ENCODE peak calls at places on chromosomes 3 and 15, in seven cellular contexts. B is adrenal gland, I is cardiac fibroblast, T is heart right ventricle, G is psoas muscle, S is fibroblast of pulmonary artery, V is A549. E is an unnamed sample.

GRCh38 chr15:86915811-86916331 is 836.2 kb downstream of the AGBL1 start:
- DNase-seq in B (peak), I (peak), T (no peak), G (no peak), S (peak), V (peak), E (peak)

GRCh38 chr3:64022451-64023186 is 675 bp downstream of the PSMD6 start:
- DNase-seq in B (peak), I (peak), T (no peak), G (no peak), S (peak), V (no peak), E (peak)

GRCh38 chr15:40869686-40870085 is 4.3 kb downstream of the RHOV start:
- DNase-seq in B (no peak), I (no peak), T (no peak), G (no peak), S (no peak), V (no peak), E (no peak)

GRCh38 chr3:46892285-46893145 is 15.0 kb downstream of the PTH1R start:
- DNase-seq in B (peak), I (peak), T (peak), G (peak), S (peak), V (peak), E (peak)

GRCh38 chr3:123952844-123953520 is 8.0 kb downstream of the CCDC14 start:
- DNase-seq in B (no peak), I (no peak), T (no peak), G (no peak), S (no peak), V (no peak), E (no peak)

GRCh38 chr3:150278843-150279341 is 129.2 kb upstream of the TSC22D2 start:
- DNase-seq in B (no peak), I (no peak), T (no peak), G (no peak), S (no peak), V (no peak), E (peak)

GRCh38 chr15:63503739-63504246 is 600 bp upstream of the USP3 start:
- DNase-seq in B (peak), I (peak), T (no peak), G (peak), S (peak), V (peak), E (peak)

GRCh38 chr3:22887664-22888291 is 315.3 kb upstream of the UBE2E2 start:
- DNase-seq in B (peak), I (peak), T (no peak), G (no peak), S (peak), V (no peak), E (peak)

GRCh38 chr3:12351145-12351544 is 62.3 kb downstream of the PPARG start:
- DNase-seq in B (peak), I (peak), T (no peak), G (peak), S (peak), V (no peak), E (no peak)

GRCh38 chr3:157542711-157543485 is 39.7 kb upstream of the VEPH1 start:
- DNase-seq in B (peak), I (peak), T (peak), G (peak), S (peak), V (peak), E (peak)

GRCh38 chr15:20349774-20350498 is 191.7 kb downstream of the GOLGA6L6 start:
- DNase-seq in B (peak), I (no peak), T (no peak), G (peak), S (no peak), V (no peak), E (no peak)

GRCh38 chr3:171088984-171089754 is 62.6 kb upstream of the SLC2A2 start:
- DNase-seq in B (peak), I (peak), T (no peak), G (no peak), S (peak), V (no peak), E (peak)

GRCh38 chr3:49869525-49870126 is at the start of gene CAMKV:
- DNase-seq in B (no peak), I (no peak), T (no peak), G (no peak), S (no peak), V (no peak), E (no peak)

GRCh38 chr3:71581981-71582611 is 1.4 kb downstream of the FOXP1 start:
- DNase-seq in B (peak), I (peak), T (peak), G (peak), S (no peak), V (no peak), E (peak)

DNA sequence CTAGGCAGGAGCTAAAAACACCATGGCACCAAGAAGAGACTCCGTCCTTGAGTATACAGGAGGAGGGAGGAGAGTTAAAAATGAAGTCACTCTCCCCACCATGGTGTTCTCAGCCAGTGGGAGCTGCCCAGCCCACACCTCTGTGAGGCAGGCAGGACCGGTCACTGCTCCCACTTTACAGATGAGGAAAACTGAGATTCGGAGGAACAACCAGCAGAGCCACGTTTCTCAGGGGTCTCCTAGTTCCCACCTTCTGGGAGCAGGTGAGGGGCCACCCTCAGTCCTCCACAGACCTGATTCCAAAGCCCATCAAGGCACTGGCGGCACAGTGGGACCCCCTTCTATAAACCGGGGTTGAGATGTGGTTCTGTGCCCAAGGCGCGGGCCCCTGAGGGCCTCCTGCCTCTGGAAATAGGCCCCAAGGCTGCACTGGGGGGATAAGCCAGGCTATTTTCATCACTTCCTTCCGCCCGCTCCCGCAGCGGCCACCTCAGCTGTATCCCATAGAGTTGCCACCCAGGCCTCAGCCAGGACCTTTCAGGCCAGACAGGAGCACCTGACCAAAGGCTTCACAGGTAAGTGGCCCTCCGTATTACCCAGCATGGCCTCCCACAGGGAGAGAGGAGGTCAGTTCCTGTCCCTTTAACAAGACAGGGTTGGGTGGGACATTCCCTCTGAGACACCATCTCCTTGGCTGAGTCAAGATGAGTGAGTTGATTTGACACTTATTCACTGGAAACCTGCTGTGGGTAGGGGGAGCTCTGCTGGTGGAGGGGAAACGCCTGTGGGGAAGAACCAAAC is at the start of gene GP9:
- DNase-seq in B (no peak), I (no peak), T (no peak), G (no peak), S (no peak), V (no peak), E (no peak)
- TF ChIP-seq CTCF in B (no peak), I (no peak), T (no peak), G (no peak), S (no peak), V (no peak), E (no peak)

GRCh38 chr3:84666468-84666867 is 292.3 kb upstream of the CADM2 start:
- DNase-seq in B (no peak), I (no peak), T (no peak), G (no peak), S (no peak), V (no peak), E (no peak)
- H3K4me3 ChIP-seq in B (no peak), I (no peak), T (no peak), G (no peak), S (no peak), V (no peak), E (no peak)

GRCh38 chr3:148554367-148554766 is 143.3 kb upstream of the AGTR1 start:
- DNase-seq in B (no peak), I (no peak), T (no peak), G (no peak), S (no peak), V (no peak), E (no peak)

GRCh38 chr3:148551767-148552260 is 145.9 kb upstream of the AGTR1 start:
- DNase-seq in B (no peak), I (peak), T (no peak), G (no peak), S (peak), V (no peak), E (no peak)

DNA sequence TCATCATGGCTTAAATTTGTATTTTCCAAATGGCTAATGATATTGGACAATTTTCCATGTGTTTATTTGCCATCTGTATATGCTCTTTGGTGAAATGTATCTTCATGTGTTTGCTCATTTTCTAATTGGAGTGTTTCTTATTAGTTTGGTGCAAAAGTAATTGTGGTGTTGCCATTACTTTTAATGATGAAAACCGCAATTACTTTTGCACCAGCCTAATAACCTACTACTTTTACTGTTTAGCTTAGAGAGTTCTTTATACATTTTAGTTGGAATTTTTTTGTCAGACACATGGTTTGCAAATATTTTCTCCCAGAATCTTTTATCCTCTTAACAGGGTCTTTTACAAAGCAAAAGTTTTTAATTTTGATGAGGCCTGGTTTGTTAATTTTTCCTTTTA is 141.0 kb upstream of the AGTR1 start:
- DNase-seq in B (no peak), I (no peak), T (no peak), G (no peak), S (no peak), V (no peak), E (no peak)
- TF ChIP-seq CTCF in B (no peak), I (no peak), T (no peak), G (no peak), S (no peak), V (no peak), E (no peak)

DNA sequence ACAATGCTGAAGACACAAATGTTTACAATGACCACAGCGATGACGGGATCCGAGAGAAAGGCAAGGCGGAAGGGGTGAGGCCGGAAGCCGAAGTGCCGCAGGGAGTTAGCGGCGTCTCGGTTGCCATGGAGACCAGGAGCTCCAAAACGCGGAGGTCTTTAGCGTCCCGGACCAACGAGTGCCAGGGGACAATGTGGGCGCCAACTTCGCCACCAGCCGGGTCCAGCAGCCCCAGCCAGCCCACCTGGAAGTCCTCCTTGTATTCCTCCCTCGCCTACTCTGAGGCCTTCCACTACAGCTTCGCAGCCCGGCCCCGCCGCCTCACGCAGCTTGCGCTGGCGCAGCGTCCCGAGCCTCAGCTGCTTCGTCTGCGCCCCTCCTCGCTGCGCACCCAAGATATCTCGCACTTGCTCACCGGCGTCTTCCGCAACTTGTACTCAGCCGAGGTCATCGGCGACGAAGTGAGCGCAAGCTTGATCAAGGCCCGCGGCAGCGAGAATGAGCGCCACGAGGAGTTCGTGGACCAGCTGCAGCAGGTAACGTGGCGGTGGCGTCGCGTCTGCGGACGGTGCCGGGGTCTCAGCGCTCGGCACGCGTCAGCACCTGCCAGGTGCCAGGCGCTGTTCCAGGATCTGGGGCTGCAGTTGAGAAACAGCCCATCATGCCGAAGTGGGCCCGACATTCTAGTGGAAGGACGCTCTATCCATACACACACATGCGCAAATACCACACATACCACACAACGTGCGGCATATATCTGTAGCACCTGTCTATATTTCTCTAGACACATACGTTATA is at the start of gene DLEC1:
- DNase-seq in B (peak), I (peak), T (peak), G (peak), S (peak), V (no peak), E (peak)
- H3K4me3 ChIP-seq in B (peak), I (peak), T (peak), G (peak), S (peak), V (no peak), E (peak)

GRCh38 chr3:138975366-138975765 is 28.3 kb downstream of the FOXL2NB start:
- DNase-seq in B (no peak), I (no peak), T (no peak), G (no peak), S (no peak), V (no peak), E (no peak)

GRCh38 chr3:138972941-138973340 is 25.9 kb downstream of the FOXL2NB start:
- DNase-seq in B (no peak), I (no peak), T (no peak), G (no peak), S (no peak), V (no peak), E (no peak)

GRCh38 chr3:138976047-138976446 is 29.0 kb downstream of the FOXL2NB start:
- DNase-seq in B (no peak), I (no peak), T (no peak), G (no peak), S (no peak), V (no peak), E (no peak)

GRCh38 chr3:138974467-138974866 is 27.4 kb downstream of the FOXL2NB start:
- DNase-seq in B (no peak), I (peak), T (no peak), G (no peak), S (peak), V (no peak), E (no peak)

DNA sequence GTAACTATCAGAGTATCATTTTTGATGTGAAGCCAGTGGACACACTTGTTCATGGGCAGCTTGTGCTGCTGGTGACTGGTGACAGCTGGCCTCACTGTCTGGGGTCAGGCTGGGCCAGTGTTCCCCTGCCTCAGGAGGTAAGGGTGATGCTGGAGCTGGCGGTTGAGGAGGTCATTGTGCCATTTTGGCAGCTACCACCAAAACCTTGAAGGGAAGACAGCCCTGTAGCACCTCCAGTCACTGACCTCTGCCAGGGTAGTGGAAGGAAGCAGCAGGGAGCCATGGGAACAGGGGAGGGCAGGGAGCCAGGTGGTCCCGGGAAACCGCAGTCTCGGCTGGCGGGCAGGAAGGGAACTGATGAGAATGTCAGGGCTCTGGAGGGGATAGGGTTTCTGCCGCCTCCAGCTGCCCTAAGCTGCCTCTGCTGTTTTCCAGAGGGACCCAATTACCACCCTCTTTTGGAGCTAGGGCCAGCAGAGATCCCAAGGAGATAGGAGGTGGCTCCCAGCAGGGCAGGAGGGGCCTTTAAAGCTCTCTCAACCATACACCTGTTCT is 24.8 kb downstream of the FOXL2NB start:
- DNase-seq in B (no peak), I (no peak), T (no peak), G (no peak), S (no peak), V (no peak), E (no peak)
- TF ChIP-seq CTCF in B (no peak), I (no peak), T (no peak), G (no peak), S (no peak), V (no peak), E (no peak)

E was measured in fibroblast of villous mesenchyme.